ENCODE peak calls at places on chromosomes 5 and 9, in seven cellular contexts. S is HS-5; Y is mesendoderm; O is fibroblast of the aortic adventitia; V is DND-41; M is CD8-positive, alpha-beta T cell; A is T-helper 2 cell. P is an unnamed sample.

GRCh38 chr5:42641321-42642005 is 115.2 kb upstream of the CCDC152 start:
- DNase-seq in O (no peak), V (no peak), S (no peak), M (no peak), A (no peak), Y (no peak), P (peak)

GRCh38 chr5:34452170-34452828 is 203.8 kb upstream of the RAI14 start:
- DNase-seq in A (no peak), S (no peak), O (peak), M (no peak), V (no peak), Y (peak), P (peak)

GRCh38 chr9:35616681-35617459 is 1.3 kb downstream of the CD72 start:
- DNase-seq in O (peak), Y (peak), A (peak), S (no peak), V (no peak), M (peak), P (peak)

GRCh38 chr5:168612996-168613395 is 33.8 kb upstream of the PANK3 start:
- DNase-seq in Y (no peak), O (no peak), V (no peak), S (no peak), M (no peak), A (no peak), P (no peak)

GRCh38 chr5:110361501-110361900 is 365.0 kb downstream of the TMEM232 start:
- DNase-seq in O (peak), A (no peak), V (no peak), S (peak), M (no peak), Y (no peak), P (peak)

GRCh38 chr9:126805546-126806262 is 864 bp downstream of the ZBTB43 start:
- DNase-seq in V (peak), M (peak), A (peak), O (peak), S (peak), Y (peak), P (peak)

GRCh38 chr9:71941060-71941568 is 29.7 kb downstream of the C9orf85 start:
- DNase-seq in A (no peak), V (no peak), O (peak), S (peak), M (no peak), Y (no peak), P (peak)

GRCh38 chr9:107243757-107244156 is 39.3 kb upstream of the RAD23B start:
- DNase-seq in O (peak), M (no peak), A (no peak), Y (peak), V (no peak), S (peak), P (peak)

GRCh38 chr5:107388111-107388861 is 282.5 kb downstream of the EFNA5 start:
- DNase-seq in M (no peak), V (no peak), O (peak), A (no peak), Y (peak), S (peak), P (peak)

GRCh38 chr9:126915846-126916543 is 1.4 kb downstream of the RALGPS1 start:
- DNase-seq in Y (no peak), M (no peak), S (no peak), O (no peak), V (no peak), A (no peak), P (no peak)

GRCh38 chr5:1020461-1020961 is 11.9 kb downstream of the NKD2 start:
- DNase-seq in M (no peak), S (no peak), O (no peak), V (no peak), A (peak), Y (peak), P (no peak)

GRCh38 chr9:89436326-89436725 is 61.6 kb downstream of the SEMA4D start:
- DNase-seq in Y (no peak), O (no peak), V (no peak), S (no peak), M (no peak), A (no peak), P (no peak)